ENCODE peak calls at places on chromosomes 7 and 10, in five cellular contexts. U, Z, J, X and A are unnamed samples. For H3K4me1 and H3K27me3, the result is how much of the 10 kb centered on the place peaks cover.

GRCh38 chr7:90771281-90771680 is 175.2 kb downstream of the CDK14 start:
- DNase-seq in U (peak), Z (no peak), J (no peak), X (no peak), A (no peak)

GRCh38 chr7:99597762-99598501 is at the start of gene TMEM225B:
- DNase-seq in U (no peak), Z (no peak), J (no peak), X (no peak), A (no peak)

GRCh38 chr10:122152544-122152943 is 118.6 kb upstream of the BTBD16 start:
- DNase-seq in U (peak), Z (peak), J (no peak), X (peak), A (no peak)

GRCh38 chr7:104923010-104923421 is 91.0 kb upstream of the KMT2E start:
- DNase-seq in U (peak), Z (peak), J (peak), X (peak), A (peak)

GRCh38 chr10:49742683-49743463 is 19.2 kb downstream of the OGDHL start:
- DNase-seq in U (no peak), Z (no peak), J (no peak), X (no peak), A (no peak)

GRCh38 chr7:1674161-1675035 is 4.3 kb downstream of the ELFN1 start:
- DNase-seq in U (no peak), Z (peak), J (no peak), X (no peak), A (no peak)

GRCh38 chr10:42738669-42739068 is 43.9 kb upstream of the BMS1 start:
- DNase-seq in U (no peak), Z (no peak), J (no peak), X (no peak), A (no peak)

GRCh38 chr10:75944061-75944460 is 512.6 kb downstream of the LRMDA start:
- DNase-seq in U (no peak), Z (no peak), J (no peak), X (no peak), A (no peak)

GRCh38 chr7:46226860-46227259 is 305.8 kb upstream of the IGFBP3 start:
- DNase-seq in U (no peak), Z (no peak), J (no peak), X (no peak), A (no peak)

GRCh38 chr10:77844713-77845454 is 81.7 kb downstream of the DLG5 start:
- DNase-seq in U (peak), Z (no peak), J (no peak), X (no peak), A (no peak)

GRCh38 chr10:31034041-31034918 is 2.6 kb upstream of the ZNF438 start:
- DNase-seq in U (peak), Z (no peak), J (no peak), X (no peak), A (no peak)

GRCh38 chr10:103657061-103657591 is 163.6 kb downstream of the NEURL1 start:
- DNase-seq in U (no peak), Z (no peak), J (no peak), X (no peak), A (no peak)

GRCh38 chr10:103652599-103653281 is 159.2 kb downstream of the NEURL1 start:
- DNase-seq in U (no peak), Z (peak), J (no peak), X (no peak), A (no peak)

GRCh38 chr10:103651783-103652476 is 158.4 kb downstream of the NEURL1 start:
- DNase-seq in U (no peak), Z (no peak), J (no peak), X (peak), A (no peak)

GRCh38 chr10:103653581-103654020 is 160.1 kb downstream of the NEURL1 start:
- DNase-seq in U (no peak), Z (no peak), J (no peak), X (no peak), A (no peak)

GRCh38 chr10:103654925-103655324 is 161.4 kb downstream of the NEURL1 start:
- DNase-seq in U (no peak), Z (no peak), J (no peak), X (no peak), A (no peak)
- H3K4me1 ChIP-seq in U (under half), Z (half or more), J (under half), X (half or more), A (under half)

DNA sequence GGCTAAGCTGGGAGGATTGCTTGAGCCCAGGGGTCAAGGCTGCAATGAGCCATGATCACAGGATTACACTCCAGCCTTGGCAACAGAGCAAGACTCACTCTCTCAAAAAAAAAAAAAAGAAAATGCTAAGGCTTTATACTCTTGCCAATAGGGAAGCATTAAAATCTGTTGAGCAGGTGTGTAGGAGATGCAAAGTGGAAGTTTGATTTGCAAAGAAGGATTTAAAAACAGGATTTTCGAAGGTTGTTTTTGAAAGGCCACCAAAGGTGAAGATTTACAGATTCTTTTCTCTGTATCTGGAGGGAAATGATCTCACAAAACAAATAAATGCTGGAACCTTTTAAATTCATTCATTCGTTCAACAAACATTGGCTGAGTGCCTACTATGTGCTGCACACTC is 8.6 kb upstream of the PDE1C start:
- DNase-seq in U (no peak), Z (no peak), J (no peak), X (no peak), A (no peak)
- H3K27me3 ChIP-seq in U (under half), Z (under half), J (under half), X (under half), A (under half)

GRCh38 chr7:122756860-122757259 is 54.1 kb upstream of the RNF148 start:
- DNase-seq in U (no peak), Z (no peak), J (no peak), X (no peak), A (no peak)
- H3K27ac ChIP-seq in U (no peak), Z (no peak), J (no peak), X (no peak), A (no peak)

GRCh38 chr10:79247373-79248137 is 99.7 kb upstream of the PPIF start:
- DNase-seq in U (no peak), Z (no peak), J (no peak), X (no peak), A (no peak)
- H3K4me1 ChIP-seq in U (under half), Z (half or more), J (half or more), X (half or more), A (under half)

GRCh38 chr10:100715445-100716385 is 29.7 kb upstream of the PAX2 start:
- DNase-seq in U (peak), Z (no peak), J (no peak), X (no peak), A (no peak)
- H3K27me3 ChIP-seq in U (half or more), Z (under half), J (under half), X (half or more), A (half or more)

DNA sequence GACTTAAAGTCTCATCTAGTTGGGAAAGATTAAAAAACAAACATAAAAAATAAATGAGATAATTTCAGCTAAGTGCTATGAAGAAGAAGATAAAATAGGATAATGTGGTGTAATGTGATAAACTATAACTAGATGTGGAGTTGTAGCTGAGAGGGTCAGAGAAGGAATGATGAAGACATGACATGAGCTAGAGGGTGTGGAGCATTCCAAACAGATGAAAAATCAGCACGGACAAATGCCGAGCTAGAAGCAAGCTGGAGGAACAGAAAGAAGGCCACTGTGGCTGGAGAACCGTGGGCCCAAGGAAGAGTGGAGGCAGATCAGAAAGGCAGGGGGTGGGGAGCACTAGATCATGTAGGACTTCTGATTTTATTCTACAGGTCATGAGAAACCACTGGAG is 70.6 kb downstream of the CDK6 start:
- DNase-seq in U (peak), Z (no peak), J (no peak), X (no peak), A (no peak)
- H3K27ac ChIP-seq in U (peak), Z (peak), J (peak), X (peak), A (no peak)

GRCh38 chr7:64494912-64495461 is 67.9 kb downstream of the ZNF680 start:
- DNase-seq in U (peak), Z (no peak), J (no peak), X (no peak), A (no peak)

DNA sequence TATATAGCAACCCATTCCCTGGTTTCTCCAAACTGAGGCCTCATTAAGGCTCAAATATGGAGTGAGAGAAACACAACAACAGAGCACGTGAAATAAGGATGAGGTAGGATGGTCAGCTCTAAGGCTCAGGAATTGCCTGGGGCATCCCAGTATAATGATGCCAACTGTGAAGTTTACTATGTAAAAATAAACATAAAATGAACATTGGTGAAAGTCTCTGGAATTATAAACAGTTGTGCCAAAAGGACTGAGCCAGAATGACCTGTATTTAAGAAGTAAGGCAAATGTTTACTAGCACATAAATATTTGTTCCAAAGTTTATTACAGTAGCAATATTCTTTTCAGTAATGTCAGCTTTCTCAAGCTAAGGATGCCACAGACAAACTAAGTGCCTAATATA is 64.6 kb downstream of the ZNF680 start:
- DNase-seq in U (no peak), Z (no peak), J (no peak), X (no peak), A (no peak)
- H3K4me1 ChIP-seq in U (under half), Z (under half), J (under half), X (under half), A (under half)

GRCh38 chr7:25859412-25859704 is 292.6 kb upstream of the NFE2L3 start:
- DNase-seq in U (no peak), Z (no peak), J (no peak), X (no peak), A (no peak)
- H3K27me3 ChIP-seq in U (under half), Z (under half), J (under half), X (half or more), A (under half)

GRCh38 chr10:62817120-62817762 is 1.1 kb upstream of the EGR2 start:
- DNase-seq in U (peak), Z (peak), J (peak), X (peak), A (no peak)
- H3K27ac ChIP-seq in U (no peak), Z (peak), J (peak), X (peak), A (no peak)

DNA sequence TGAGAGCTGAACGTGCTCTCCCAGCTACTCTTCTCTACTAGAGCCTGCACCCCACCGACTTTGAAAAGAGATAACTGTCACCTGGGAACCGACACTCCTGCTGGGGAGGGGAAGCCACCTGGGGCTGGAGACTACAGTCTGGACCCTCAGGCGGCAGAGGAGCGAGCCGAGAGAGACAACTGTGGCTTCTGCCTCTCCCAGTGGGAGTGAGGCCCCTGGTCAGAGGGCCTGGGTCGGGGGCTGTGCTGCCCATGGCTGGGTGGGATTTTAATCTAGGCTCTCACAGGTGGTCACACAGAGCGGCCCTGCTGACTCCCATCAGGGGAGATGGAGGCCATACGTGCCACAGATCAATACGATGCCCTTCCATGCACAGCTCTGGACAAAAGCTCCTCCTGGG is 372.1 kb downstream of the DNAJB6 start:
- DNase-seq in U (no peak), Z (no peak), J (no peak), X (no peak), A (no peak)
- H3K4me1 ChIP-seq in U (under half), Z (under half), J (under half), X (under half), A (under half)